ENCODE peak calls at places on chromosomes 6 and 20, in six cellular contexts. G is left lung, A is H9, M is HCT116, R is tibial artery, K is upper lobe of right lung. L is an unnamed sample.

GRCh38 chr6:160108077-160108476 is 13.5 kb upstream of the SLC22A1 start:
- DNase-seq in G (no peak), K (no peak), A (no peak), R (no peak), M (no peak), L (no peak)

GRCh38 chr20:2507875-2508630 is 662 bp downstream of the ZNF343 start:
- DNase-seq in A (no peak), R (no peak), G (no peak), K (no peak), M (no peak), L (no peak)

GRCh38 chr20:20426472-20426907 is 58.6 kb downstream of the INSM1 start:
- DNase-seq in M (no peak), K (no peak), R (no peak), A (no peak), G (no peak), L (no peak)

GRCh38 chr6:119566546-119567263 is 217.1 kb upstream of the MAN1A1 start:
- DNase-seq in M (no peak), R (no peak), A (no peak), K (no peak), G (no peak), L (no peak)

GRCh38 chr20:10550204-10551118 is 115.4 kb downstream of the SLX4IP start:
- DNase-seq in R (no peak), A (no peak), G (no peak), M (no peak), K (no peak), L (no peak)

GRCh38 chr6:89411269-89412070 is 603 bp downstream of the RRAGD start:
- DNase-seq in M (no peak), R (peak; percentile 26), K (peak; percentile 79), G (peak; percentile 56), A (peak; percentile 67), L (peak; percentile 46)

GRCh38 chr6:169097336-169098052 is 156.2 kb downstream of the THBS2 start:
- DNase-seq in A (no peak), K (no peak), G (no peak), R (no peak), M (no peak), L (no peak)

GRCh38 chr6:52009736-52010135 is 77.7 kb downstream of the PKHD1 start:
- DNase-seq in R (no peak), K (no peak), A (no peak), M (no peak), G (no peak), L (no peak)

GRCh38 chr6:48744948-48745347 is 634.0 kb upstream of the PTCHD4 start:
- DNase-seq in G (no peak), R (no peak), M (no peak), K (no peak), A (no peak), L (no peak)

GRCh38 chr6:15256538-15257222 is 10.8 kb downstream of the JARID2 start:
- DNase-seq in M (no peak), K (no peak), A (no peak), G (no peak), R (no peak), L (no peak)

GRCh38 chr6:2738373-2738979 is 12.2 kb downstream of the MYLK4 start:
- DNase-seq in M (peak; percentile 41), G (no peak), A (peak; percentile 60), R (peak; percentile 27), K (no peak), L (no peak)

GRCh38 chr6:54419885-54420284 is 111.6 kb downstream of the TINAG start:
- DNase-seq in G (no peak), M (no peak), R (no peak), K (no peak), A (no peak), L (no peak)

GRCh38 chr6:167399599-167399998 is 74.7 kb downstream of the TTLL2 start:
- DNase-seq in R (no peak), G (no peak), A (no peak), K (peak; percentile 32), M (no peak), L (no peak)

GRCh38 chr20:535958-536357 is 7.6 kb downstream of the CSNK2A1 start:
- DNase-seq in A (no peak), K (no peak), G (no peak), M (no peak), R (no peak), L (no peak)

GRCh38 chr6:126539022-126539421 is 199.1 kb downstream of the CENPW start:
- DNase-seq in M (peak; percentile 67), G (no peak), R (no peak), K (no peak), A (no peak), L (no peak)

GRCh38 chr6:130288065-130288464 is 65.3 kb upstream of the SAMD3 start:
- DNase-seq in K (no peak), G (no peak), A (no peak), M (no peak), R (no peak), L (no peak)

GRCh38 chr6:130298258-130298657 is 67.6 kb upstream of the TMEM200A start:
- DNase-seq in G (no peak), K (no peak), M (no peak), A (no peak), R (no peak), L (no peak)

GRCh38 chr6:130296854-130297253 is 69.0 kb upstream of the TMEM200A start:
- DNase-seq in K (no peak), G (no peak), M (peak; percentile 8), R (no peak), A (no peak), L (no peak)

DNA sequence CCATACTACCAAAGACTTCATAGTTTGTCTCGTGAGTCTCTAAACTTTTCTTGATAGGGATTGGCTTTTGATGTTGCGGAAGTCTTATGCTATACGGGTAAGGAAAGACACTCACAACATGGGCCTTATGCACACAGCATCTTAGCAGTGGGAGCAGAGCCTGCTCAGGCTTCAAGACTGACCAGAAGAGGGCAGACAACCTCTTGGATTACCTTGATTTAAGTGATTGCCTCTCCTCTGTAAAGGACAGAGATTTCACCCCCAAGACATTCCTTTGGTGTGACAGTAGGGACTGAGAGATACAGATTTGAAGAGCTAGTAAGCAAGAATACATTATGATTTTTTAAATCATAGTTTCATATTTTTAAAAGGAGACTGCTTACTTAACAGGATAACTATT is 71.0 kb upstream of the SAMD3 start:
- DNase-seq in R (no peak), G (no peak), K (no peak), A (peak; percentile 72), M (peak; percentile 45), L (no peak)
- TF ChIP-seq CTCF in R (no peak), G (peak; percentile 35), K (peak; percentile 48), A (peak; percentile 80), M (peak; percentile 58), L (no peak)

GRCh38 chr20:8951136-8951535 is 117.8 kb upstream of the PLCB4 start:
- DNase-seq in M (no peak), R (no peak), A (no peak), K (no peak), G (no peak), L (no peak)

DNA sequence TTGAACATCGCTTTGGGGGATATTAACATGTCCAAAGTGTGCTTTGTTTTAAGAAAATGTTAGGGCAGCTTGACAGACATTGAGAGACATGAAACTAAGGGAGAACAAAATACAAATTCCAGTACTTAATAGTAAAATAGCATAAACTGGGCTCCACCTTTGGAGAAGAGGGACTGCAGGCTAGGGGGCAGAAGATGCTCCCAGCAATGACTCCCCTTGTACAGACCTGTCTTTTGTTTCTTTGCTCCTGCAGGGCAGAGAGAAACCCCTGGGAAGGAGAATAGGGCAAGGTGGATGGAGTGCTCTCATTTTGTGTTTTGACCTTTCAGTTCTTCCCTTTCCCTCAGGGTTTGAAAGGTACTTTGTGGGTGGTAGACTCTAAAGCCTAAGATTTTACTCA is 115.6 kb upstream of the PLCB4 start:
- DNase-seq in G (no peak), K (no peak), M (no peak), A (peak; percentile 33), R (no peak), L (no peak)
- TF ChIP-seq CTCF in G (no peak), K (no peak), M (no peak), A (peak; percentile 58), R (no peak), L (no peak)

GRCh38 chr6:112300888-112301287 is 46.2 kb upstream of the RFPL4B start:
- DNase-seq in G (no peak), A (no peak), K (no peak), M (no peak), R (no peak), L (no peak)

GRCh38 chr6:112298816-112299281 is 44.5 kb upstream of the LAMA4 start:
- DNase-seq in K (no peak), G (no peak), R (no peak), M (peak; percentile 23), A (no peak), L (no peak)

GRCh38 chr6:112296694-112297093 is 42.3 kb upstream of the LAMA4 start:
- DNase-seq in A (no peak), K (no peak), G (no peak), R (no peak), M (no peak), L (no peak)

GRCh38 chr6:112298021-112298745 is 43.8 kb upstream of the LAMA4 start:
- DNase-seq in A (no peak), G (no peak), M (no peak), K (no peak), R (no peak), L (no peak)

DNA sequence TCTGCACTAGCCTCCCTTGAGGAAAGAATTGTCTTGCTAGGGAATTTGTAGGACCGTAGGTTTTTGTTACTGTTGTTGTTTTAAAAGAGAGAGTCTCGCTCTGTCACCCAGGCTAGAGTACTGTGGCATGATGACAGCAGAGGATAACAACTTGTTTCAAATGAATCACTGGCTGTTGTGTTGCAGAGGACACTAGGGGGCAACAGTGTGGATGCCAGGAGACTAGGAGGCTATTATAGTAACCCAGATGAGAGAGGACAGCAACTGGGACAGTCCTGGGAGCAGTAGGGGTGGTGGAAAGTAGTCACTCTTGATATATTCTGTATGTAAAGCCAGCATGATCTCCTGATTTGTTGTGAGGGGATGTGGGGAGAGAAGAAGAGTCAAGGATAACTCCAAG is 41.8 kb upstream of the LAMA4 start:
- DNase-seq in G (no peak), K (no peak), M (peak; percentile 27), A (peak; percentile 68), R (no peak), L (no peak)
- TF ChIP-seq CTCF in G (no peak), K (peak; percentile 30), M (peak; percentile 36), A (peak; percentile 72), R (no peak), L (no peak)

DNA sequence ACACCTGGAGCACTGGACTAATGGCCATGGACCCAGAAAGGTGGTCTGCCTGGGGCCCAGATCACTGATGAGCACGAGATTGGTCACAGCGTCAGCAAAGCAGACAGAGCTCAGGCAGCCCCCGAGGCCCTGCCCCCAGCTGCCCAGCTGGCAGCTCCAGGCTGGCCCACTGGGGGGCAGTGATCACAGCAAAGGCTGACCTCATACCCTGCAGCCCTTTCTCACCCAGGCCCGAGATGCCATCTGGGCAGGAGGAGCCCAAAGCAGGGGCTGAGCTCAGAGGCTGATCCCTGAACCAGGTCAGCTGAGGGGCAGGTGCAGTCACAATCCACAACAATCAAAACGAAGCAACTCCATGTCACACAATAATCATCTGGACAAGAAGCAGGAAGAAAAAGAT is 4.1 kb downstream of the MAP1LC3A start:
- DNase-seq in R (no peak), G (no peak), A (peak; percentile 66), M (no peak), K (no peak), L (no peak)
- TF ChIP-seq CTCF in R (peak; percentile 25), G (no peak), A (peak; percentile 62), M (peak; percentile 19), K (peak; percentile 40), L (no peak)

L was measured in activated B cell treated with CpG ODN at 0.5 μM for 24 hours.